ENCODE peak calls at places on chromosomes 2 and 18, in five cellular contexts. H, J, C, W and R are unnamed samples.
A peak's percentile ranks its signal among the peaks of the same experiment; 100 is the strongest.

GRCh38 chr18:46283268-46283667 is 179.1 kb downstream of the HAUS1 start:
- DNase-seq in H (no peak), J (no peak), C (no peak), W (no peak), R (no peak)

GRCh38 chr2:39266139-39266805 is 22.5 kb upstream of the CDKL4 start:
- DNase-seq in H (no peak), J (no peak), C (peak; percentile 4), W (no peak), R (no peak)

GRCh38 chr18:10482363-10482984 is 28.0 kb downstream of the APCDD1 start:
- DNase-seq in H (no peak), J (no peak), C (no peak), W (no peak), R (no peak)

GRCh38 chr2:215850380-215850779 is 163.0 kb downstream of the MREG start:
- DNase-seq in H (no peak), J (no peak), C (no peak), W (no peak), R (no peak)

GRCh38 chr18:9673296-9674251 is 34.5 kb upstream of the RAB31 start:
- DNase-seq in H (peak; percentile 72), J (peak; percentile 80), C (peak; percentile 64), W (peak; percentile 1), R (no peak)

GRCh38 chr2:45013229-45014015 is 4.2 kb upstream of the SIX2 start:
- DNase-seq in H (no peak), J (no peak), C (no peak), W (no peak), R (no peak)

GRCh38 chr2:181106789-181107418 is 126.5 kb downstream of the UBE2E3 start:
- DNase-seq in H (peak; percentile 50), J (peak; percentile 45), C (peak; percentile 86), W (no peak), R (no peak)

GRCh38 chr2:120415728-120416509 is 70.0 kb downstream of the INHBB start:
- DNase-seq in H (no peak), J (no peak), C (no peak), W (no peak), R (no peak)

GRCh38 chr18:332721-333513 is 65.1 kb upstream of the THOC1 start:
- DNase-seq in H (no peak), J (no peak), C (no peak), W (no peak), R (no peak)

GRCh38 chr2:79723830-79724229 is 211.0 kb downstream of the CTNNA2 start:
- DNase-seq in H (no peak), J (peak; percentile 56), C (peak; percentile 93), W (no peak), R (no peak)

GRCh38 chr2:177242136-177242987 is 22.2 kb downstream of the NFE2L2 start:
- DNase-seq in H (no peak), J (peak; percentile 85), C (peak; percentile 87), W (no peak), R (peak; percentile 10)